ENCODE peak calls at places on chromosome 6, in five cellular contexts. L is GM12878, J is K562, D is HepG2, F is upper lobe of left lung. Z is an unnamed sample.

GRCh38 chr6:85593438-85594196 is at the start of gene SNX14:
- ATAC-seq in L (peak; percentile 92), J (peak; percentile 93), D (peak; percentile 93), F (peak; percentile 98), Z (peak; percentile 98)

GRCh38 chr6:19465240-19465639 is 371.9 kb upstream of the ID4 start:
- ATAC-seq in L (no peak), J (no peak), D (no peak), F (no peak), Z (no peak)

GRCh38 chr6:104537872-104538271 is 321.8 kb downstream of the HACE1 start:
- ATAC-seq in L (no peak), J (no peak), D (no peak), F (no peak), Z (no peak)

GRCh38 chr6:15675537-15676170 is 12.8 kb upstream of the DTNBP1 start:
- ATAC-seq in L (peak; percentile 17), J (no peak), D (no peak), F (no peak), Z (no peak)

GRCh38 chr6:38175786-38176185 is 356.3 kb downstream of the ZFAND3 start:
- ATAC-seq in L (no peak), J (no peak), D (peak; percentile 41), F (no peak), Z (no peak)

GRCh38 chr6:151847064-151847463 is 39.6 kb downstream of the ESR1 start:
- ATAC-seq in L (peak; percentile 49), J (peak; percentile 35), D (peak; percentile 73), F (no peak), Z (no peak)

GRCh38 chr6:160035693-160036330 is 66.9 kb downstream of the IGF2R start:
- ATAC-seq in L (no peak), J (no peak), D (no peak), F (no peak), Z (no peak)

GRCh38 chr6:34378470-34378869 is 14.0 kb downstream of the NUDT3 start:
- ATAC-seq in L (no peak), J (peak; percentile 79), D (peak; percentile 36), F (peak; percentile 30), Z (no peak)

GRCh38 chr6:134928151-134928917 is 21.6 kb downstream of the ALDH8A1 start:
- ATAC-seq in L (no peak), J (no peak), D (no peak), F (no peak), Z (no peak)

GRCh38 chr6:166307981-166308768 is at the start of gene PRR18:
- ATAC-seq in L (peak; percentile 77), J (no peak), D (peak; percentile 81), F (no peak), Z (peak; percentile 50)

GRCh38 chr6:41699063-41699462 is 36.3 kb downstream of the TFEB start:
- ATAC-seq in L (peak; percentile 35), J (no peak), D (no peak), F (no peak), Z (no peak)

GRCh38 chr6:8180327-8181161 is 78.2 kb upstream of the EEF1E1 start:
- ATAC-seq in L (no peak), J (no peak), D (no peak), F (no peak), Z (no peak)

GRCh38 chr6:170485159-170485558 is 67.9 kb downstream of the PSMB1 start:
- ATAC-seq in L (no peak), J (no peak), D (no peak), F (no peak), Z (no peak)

GRCh38 chr6:154229796-154230195 is 126.8 kb downstream of the IPCEF1 start:
- ATAC-seq in L (peak; percentile 82), J (no peak), D (peak; percentile 54), F (no peak), Z (no peak)

GRCh38 chr6:15776458-15776980 is 113.7 kb upstream of the DTNBP1 start:
- ATAC-seq in L (peak; percentile 89), J (no peak), D (no peak), F (no peak), Z (no peak)

GRCh38 chr6:43269273-43270007 is 26.2 kb downstream of the TTBK1 start:
- ATAC-seq in L (peak; percentile 52), J (peak; percentile 63), D (no peak), F (no peak), Z (peak; percentile 46)

GRCh38 chr6:130116273-130116672 is 97.9 kb downstream of the L3MBTL3 start:
- ATAC-seq in L (peak; percentile 33), J (no peak), D (no peak), F (no peak), Z (no peak)

GRCh38 chr6:5672581-5673011 is 334.1 kb downstream of the NRN1 start:
- ATAC-seq in L (no peak), J (peak; percentile 61), D (no peak), F (peak; percentile 72), Z (peak; percentile 88)

GRCh38 chr6:34359438-34360158 is 32.9 kb downstream of the NUDT3 start:
- ATAC-seq in L (no peak), J (no peak), D (no peak), F (no peak), Z (no peak)

GRCh38 chr6:21732731-21733130 is 139.2 kb downstream of the SOX4 start:
- ATAC-seq in L (no peak), J (no peak), D (no peak), F (no peak), Z (no peak)

GRCh38 chr6:4932506-4932903 is 71.3 kb downstream of the RPP40 start:
- ATAC-seq in L (no peak), J (no peak), D (no peak), F (no peak), Z (no peak)

GRCh38 chr6:163729127-163729872 is 314.8 kb downstream of the QKI start:
- ATAC-seq in L (peak; percentile 27), J (peak; percentile 88), D (peak; percentile 91), F (no peak), Z (no peak)

GRCh38 chr6:3389390-3390167 is 67.3 kb downstream of the SLC22A23 start:
- ATAC-seq in L (no peak), J (no peak), D (no peak), F (no peak), Z (peak; percentile 48)

GRCh38 chr6:36660771-36661471 is 17.6 kb upstream of the CDKN1A start:
- ATAC-seq in L (no peak), J (peak; percentile 98), D (no peak), F (peak; percentile 70), Z (peak; percentile 82)

GRCh38 chr6:138527376-138528092 is 28.2 kb upstream of the NHSL1 start:
- ATAC-seq in L (no peak), J (no peak), D (peak; percentile 45), F (peak; percentile 24), Z (no peak)

GRCh38 chr6:35140991-35141720 is at the start of gene TCP11:
- ATAC-seq in L (peak; percentile 65), J (peak; percentile 73), D (peak; percentile 24), F (peak; percentile 37), Z (peak; percentile 58)

GRCh38 chr6:75657327-75657726 is 55.6 kb downstream of the SENP6 start:
- ATAC-seq in L (peak; percentile 37), J (no peak), D (no peak), F (no peak), Z (no peak)

GRCh38 chr6:108074057-108074358 is 533 bp downstream of the OSTM1 start:
- ATAC-seq in L (peak; percentile 70), J (peak; percentile 78), D (peak; percentile 71), F (peak; percentile 67), Z (no peak)

GRCh38 chr6:37765182-37765780 is 54.2 kb upstream of the ZFAND3 start:
- ATAC-seq in L (no peak), J (no peak), D (no peak), F (no peak), Z (no peak)

DNA sequence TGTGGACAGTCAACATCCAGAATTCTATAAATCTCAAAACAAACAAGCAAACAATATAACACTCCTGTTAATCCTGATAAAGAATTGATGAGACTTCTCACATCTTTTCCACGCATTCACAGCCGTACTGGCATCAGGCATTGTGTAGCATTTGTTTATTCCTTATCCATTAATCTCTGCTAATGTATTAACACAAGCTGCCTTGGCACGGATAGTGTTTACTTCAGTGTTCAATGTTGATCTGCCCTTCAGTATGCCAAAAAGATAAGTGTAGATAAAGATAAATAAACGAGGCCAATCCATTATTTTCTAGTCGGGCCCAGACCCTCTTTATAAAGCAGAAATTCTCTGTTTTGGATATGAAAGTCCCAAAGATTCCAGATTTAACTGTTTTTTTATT is 16.1 kb downstream of the UFL1 start:
- ATAC-seq in L (no peak), J (no peak), D (no peak), F (no peak), Z (no peak)
- H3K36me3 ChIP-seq in L (peaks cover 25% of the 10 kb centered on the region), J (peaks cover 39% of the 10 kb centered on the region), D (peaks cover 2% of the 10 kb centered on the region), F (peaks cover 32% of the 10 kb centered on the region), Z (peaks cover 7% of the 10 kb centered on the region)

DNA sequence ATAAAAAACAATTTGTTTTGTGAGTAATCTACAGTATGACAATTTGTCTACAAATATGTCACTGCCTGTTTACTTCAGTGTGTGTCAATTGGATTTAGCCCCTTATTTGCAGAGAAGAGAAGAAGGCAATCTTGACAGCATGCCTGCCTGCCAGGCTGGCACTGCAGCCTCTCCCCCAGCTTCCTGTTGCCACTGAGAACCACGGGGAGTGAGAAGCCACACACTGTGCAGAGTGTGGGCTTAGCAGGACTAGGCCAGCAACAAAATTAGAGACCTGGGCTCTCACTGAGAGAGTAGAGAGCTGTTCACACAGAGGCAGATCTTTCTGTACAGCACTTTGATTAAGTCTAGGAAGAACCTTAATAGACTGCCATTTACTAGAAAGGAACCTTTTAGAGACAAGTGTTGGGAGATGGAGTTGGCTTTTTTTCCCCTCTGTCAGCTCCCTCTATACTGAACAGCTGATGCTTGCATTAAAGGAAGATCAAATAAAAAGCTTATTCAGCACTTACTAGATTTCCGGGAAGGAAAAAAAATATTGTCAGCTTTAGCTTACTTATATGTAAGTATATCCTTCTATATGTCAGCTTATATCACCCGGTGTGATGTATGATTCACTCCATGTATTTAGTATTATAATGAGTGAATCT is 850.8 kb upstream of the EPHA7 start:
- ATAC-seq in L (peak; percentile 51), J (no peak), D (no peak), F (no peak), Z (no peak)
- TF ChIP-seq POLR2AphosphoS5 in L (no peak), J (no peak), D (no peak), F (no peak), Z (no peak)

GRCh38 chr6:26330835-26331808 is 33.9 kb upstream of the BTN3A2 start:
- ATAC-seq in L (peak; percentile 62), J (peak; percentile 33), D (peak; percentile 57), F (no peak), Z (no peak)

GRCh38 chr6:26324295-26324727 is 40.7 kb upstream of the BTN3A2 start:
- ATAC-seq in L (no peak), J (no peak), D (peak; percentile 11), F (no peak), Z (no peak)

GRCh38 chr6:26329763-26330511 is 35.1 kb upstream of the BTN3A2 start:
- ATAC-seq in L (peak; percentile 54), J (peak; percentile 40), D (peak; percentile 51), F (no peak), Z (no peak)

GRCh38 chr6:26328265-26328844 is 36.6 kb upstream of the BTN3A2 start:
- ATAC-seq in L (peak; percentile 16), J (peak; percentile 30), D (no peak), F (no peak), Z (no peak)

GRCh38 chr6:26327450-26328264 is 37.3 kb upstream of the BTN3A2 start:
- ATAC-seq in L (peak; percentile 55), J (peak; percentile 67), D (peak; percentile 10), F (no peak), Z (no peak)
- TF ChIP-seq EP300 in L (peak; percentile 50), J (peak; percentile 76), D (no peak), F (no peak), Z (no peak)

DNA sequence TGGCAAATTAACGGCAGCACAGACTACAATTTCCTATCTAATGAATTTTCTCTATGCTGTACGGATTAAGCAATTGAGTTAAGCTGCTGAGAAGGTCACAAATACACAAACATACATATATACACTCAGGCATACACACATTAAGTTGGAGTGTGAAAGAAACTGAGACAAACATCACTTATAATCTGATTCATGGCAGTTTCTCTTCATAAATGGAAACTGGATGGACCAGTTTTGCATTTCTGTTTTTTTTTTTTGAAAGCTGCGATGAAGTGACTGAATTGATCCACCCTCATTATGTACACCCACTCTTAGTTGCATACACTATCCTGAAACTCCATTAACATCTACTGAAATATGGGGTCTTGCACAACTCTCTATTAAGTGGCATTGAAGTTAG is 32.9 kb upstream of the TENT5A start:
- ATAC-seq in L (no peak), J (no peak), D (no peak), F (no peak), Z (no peak)
- H3K36me3 ChIP-seq in L (no peaks in the 10 kb centered on the region), J (no peaks in the 10 kb centered on the region), D (no peaks in the 10 kb centered on the region), F (no peaks in the 10 kb centered on the region), Z (no peaks in the 10 kb centered on the region)